ENCODE peak calls at places on chromosomes 16 and 17, in seven cellular contexts. One of them, this sample, is unnamed.

GRCh38 chr16:48409839-48410610 is 24.8 kb upstream of the SIAH1 start:
- DNase-seq in stomach: peak; percentile 53
- DNase-seq in adrenal gland: peak; percentile 80
- DNase-seq in left cardiac atrium: peak; percentile 43
- DNase-seq in memory B cell: no peak
- DNase-seq in adipocyte: peak; percentile 83
- DNase-seq in NCI-H1105: no peak
- DNase-seq in this sample: no peak

GRCh38 chr17:350706-351435 is 1.7 kb downstream of the RPH3AL start:
- DNase-seq in adrenal gland: peak; percentile 90
- DNase-seq in NCI-H1105: no peak
- DNase-seq in stomach: peak; percentile 76
- DNase-seq in adipocyte: no peak
- DNase-seq in left cardiac atrium: peak; percentile 90
- DNase-seq in memory B cell: no peak
- DNase-seq in this sample: no peak

GRCh38 chr17:51000835-51001638 is 119.6 kb downstream of the SPAG9 start:
- DNase-seq in memory B cell: peak; percentile 60
- DNase-seq in NCI-H1105: peak; percentile 19
- DNase-seq in stomach: no peak
- DNase-seq in adrenal gland: no peak
- DNase-seq in left cardiac atrium: no peak
- DNase-seq in adipocyte: peak; percentile 90
- DNase-seq in this sample: no peak

GRCh38 chr17:43694081-43694870 is 32.6 kb upstream of the MEOX1 start:
- DNase-seq in stomach: peak; percentile 79
- DNase-seq in memory B cell: peak; percentile 68
- DNase-seq in NCI-H1105: peak; percentile 62
- DNase-seq in adipocyte: peak; percentile 89
- DNase-seq in adrenal gland: peak; percentile 83
- DNase-seq in left cardiac atrium: peak; percentile 73
- DNase-seq in this sample: peak; percentile 51

GRCh38 chr16:67504190-67505021 is 21.1 kb upstream of the AGRP start:
- DNase-seq in stomach: no peak
- DNase-seq in NCI-H1105: no peak
- DNase-seq in left cardiac atrium: peak; percentile 64
- DNase-seq in adrenal gland: peak; percentile 52
- DNase-seq in adipocyte: no peak
- DNase-seq in memory B cell: no peak
- DNase-seq in this sample: peak; percentile 37

GRCh38 chr17:5120036-5120435 is 4.2 kb downstream of the USP6 start:
- DNase-seq in stomach: no peak
- DNase-seq in adipocyte: no peak
- DNase-seq in left cardiac atrium: no peak
- DNase-seq in memory B cell: no peak
- DNase-seq in NCI-H1105: no peak
- DNase-seq in adrenal gland: no peak
- DNase-seq in this sample: no peak

GRCh38 chr17:6654816-6655731 is 3.5 kb downstream of the C17orf100 start:
- DNase-seq in adrenal gland: no peak
- DNase-seq in NCI-H1105: peak; percentile 76
- DNase-seq in stomach: peak; percentile 52
- DNase-seq in memory B cell: no peak
- DNase-seq in adipocyte: peak; percentile 42
- DNase-seq in left cardiac atrium: no peak
- DNase-seq in this sample: no peak

GRCh38 chr16:112153-112840 is 26.2 kb downstream of the NPRL3 start:
- DNase-seq in NCI-H1105: no peak
- DNase-seq in adrenal gland: no peak
- DNase-seq in memory B cell: no peak
- DNase-seq in stomach: no peak
- DNase-seq in adipocyte: no peak
- DNase-seq in left cardiac atrium: no peak
- DNase-seq in this sample: no peak

GRCh38 chr16:85176541-85177447 is 64.5 kb upstream of the CIBAR2 start:
- DNase-seq in stomach: no peak
- DNase-seq in left cardiac atrium: no peak
- DNase-seq in adrenal gland: no peak
- DNase-seq in memory B cell: no peak
- DNase-seq in adipocyte: no peak
- DNase-seq in NCI-H1105: no peak
- DNase-seq in this sample: no peak

GRCh38 chr16:51465026-51465425 is 314.0 kb upstream of the SALL1 start:
- DNase-seq in NCI-H1105: no peak
- DNase-seq in memory B cell: no peak
- DNase-seq in stomach: no peak
- DNase-seq in adrenal gland: no peak
- DNase-seq in adipocyte: peak; percentile 63
- DNase-seq in left cardiac atrium: no peak
- DNase-seq in this sample: no peak

GRCh38 chr17:8153550-8153956 is 1.3 kb upstream of the PER1 start:
- DNase-seq in adrenal gland: peak; percentile 89
- DNase-seq in adipocyte: peak; percentile 91
- DNase-seq in left cardiac atrium: peak; percentile 89
- DNase-seq in stomach: peak; percentile 73
- DNase-seq in memory B cell: no peak
- DNase-seq in NCI-H1105: no peak
- DNase-seq in this sample: no peak

GRCh38 chr17:8859804-8860430 is 7.6 kb downstream of the PIK3R6 start:
- DNase-seq in adrenal gland: no peak
- DNase-seq in memory B cell: no peak
- DNase-seq in left cardiac atrium: no peak
- DNase-seq in adipocyte: no peak
- DNase-seq in stomach: no peak
- DNase-seq in NCI-H1105: no peak
- DNase-seq in this sample: no peak

GRCh38 chr17:68437979-68438877 is 19.1 kb downstream of the WIPI1 start:
- DNase-seq in NCI-H1105: no peak
- DNase-seq in memory B cell: no peak
- DNase-seq in adrenal gland: peak; percentile 64
- DNase-seq in left cardiac atrium: peak; percentile 58
- DNase-seq in adipocyte: no peak
- DNase-seq in stomach: peak; percentile 72
- DNase-seq in this sample: no peak

GRCh38 chr17:56762988-56763387 is 70.7 kb downstream of the C17orf67 start:
- DNase-seq in adipocyte: no peak
- DNase-seq in NCI-H1105: no peak
- DNase-seq in left cardiac atrium: no peak
- DNase-seq in memory B cell: no peak
- DNase-seq in stomach: no peak
- DNase-seq in adrenal gland: no peak
- DNase-seq in this sample: no peak

GRCh38 chr17:48012151-48012520 is 25.5 kb downstream of the COPZ2 start:
- DNase-seq in NCI-H1105: peak; percentile 87
- DNase-seq in left cardiac atrium: peak; percentile 49
- DNase-seq in stomach: peak; percentile 62
- DNase-seq in memory B cell: peak; percentile 70
- DNase-seq in adrenal gland: no peak
- DNase-seq in adipocyte: peak; percentile 58
- DNase-seq in this sample: peak; percentile 24

GRCh38 chr16:23634461-23635036 is 6.6 kb downstream of the PALB2 start:
- DNase-seq in adrenal gland: no peak
- DNase-seq in left cardiac atrium: no peak
- DNase-seq in memory B cell: no peak
- DNase-seq in adipocyte: no peak
- DNase-seq in stomach: no peak
- DNase-seq in NCI-H1105: no peak
- DNase-seq in this sample: no peak

GRCh38 chr17:28901866-28902818 is 737 bp downstream of the DHRS13 start:
- DNase-seq in NCI-H1105: peak; percentile 51
- DNase-seq in adrenal gland: peak; percentile 49
- DNase-seq in adipocyte: peak; percentile 69
- DNase-seq in left cardiac atrium: peak; percentile 58
- DNase-seq in stomach: peak; percentile 46
- DNase-seq in memory B cell: no peak
- DNase-seq in this sample: no peak

GRCh38 chr16:69293401-69293800 is 17.7 kb upstream of the VPS4A start:
- DNase-seq in adipocyte: no peak
- DNase-seq in NCI-H1105: no peak
- DNase-seq in stomach: no peak
- DNase-seq in memory B cell: no peak
- DNase-seq in adrenal gland: no peak
- DNase-seq in left cardiac atrium: no peak
- DNase-seq in this sample: no peak

GRCh38 chr17:7435676-7436555 is 681 bp downstream of the TMEM102 start:
- DNase-seq in stomach: peak; percentile 53
- DNase-seq in adrenal gland: peak; percentile 76
- DNase-seq in memory B cell: peak; percentile 59
- DNase-seq in left cardiac atrium: peak; percentile 47
- DNase-seq in adipocyte: peak; percentile 38
- DNase-seq in NCI-H1105: peak; percentile 76
- DNase-seq in this sample: peak; percentile 29

GRCh38 chr16:526181-527014 is 1.1 kb upstream of the CAPN15 start:
- DNase-seq in adrenal gland: peak; percentile 76
- DNase-seq in memory B cell: no peak
- DNase-seq in adipocyte: peak; percentile 76
- DNase-seq in NCI-H1105: no peak
- DNase-seq in left cardiac atrium: peak; percentile 75
- DNase-seq in stomach: peak; percentile 69
- DNase-seq in this sample: no peak

GRCh38 chr17:19274893-19275292 is 37.7 kb downstream of the EPN2 start:
- DNase-seq in memory B cell: no peak
- DNase-seq in NCI-H1105: no peak
- DNase-seq in adipocyte: no peak
- DNase-seq in adrenal gland: no peak
- DNase-seq in left cardiac atrium: no peak
- DNase-seq in stomach: no peak
- DNase-seq in this sample: peak; percentile 27

GRCh38 chr17:58329035-58329807 is 626 bp upstream of the TSPOAP1 start:
- DNase-seq in stomach: peak; percentile 37
- DNase-seq in adipocyte: no peak
- DNase-seq in left cardiac atrium: peak; percentile 48
- DNase-seq in memory B cell: peak; percentile 62
- DNase-seq in adrenal gland: no peak
- DNase-seq in NCI-H1105: no peak
- DNase-seq in this sample: peak; percentile 95

GRCh38 chr17:39244600-39245570 is 19.1 kb upstream of the STAC2 start:
- DNase-seq in NCI-H1105: peak; percentile 44
- DNase-seq in left cardiac atrium: peak; percentile 86
- DNase-seq in adrenal gland: peak; percentile 90
- DNase-seq in memory B cell: peak; percentile 78
- DNase-seq in stomach: peak; percentile 92
- DNase-seq in adipocyte: peak; percentile 93
- DNase-seq in this sample: peak; percentile 69

GRCh38 chr17:41421617-41422016 is 2.8 kb downstream of the KRT37 start:
- DNase-seq in adrenal gland: no peak
- DNase-seq in adipocyte: no peak
- DNase-seq in stomach: no peak
- DNase-seq in left cardiac atrium: no peak
- DNase-seq in NCI-H1105: no peak
- DNase-seq in memory B cell: no peak
- DNase-seq in this sample: no peak

GRCh38 chr17:42276359-42276608 is at the start of gene STAT5B:
- DNase-seq in adrenal gland: peak; percentile 60
- DNase-seq in left cardiac atrium: peak; percentile 79
- DNase-seq in NCI-H1105: peak; percentile 47
- DNase-seq in adipocyte: peak; percentile 88
- DNase-seq in stomach: peak; percentile 80
- DNase-seq in memory B cell: peak; percentile 72
- DNase-seq in this sample: peak; percentile 54

GRCh38 chr17:29693751-29694150 is 71.0 kb upstream of the CORO6 start:
- DNase-seq in left cardiac atrium: no peak
- DNase-seq in adrenal gland: no peak
- DNase-seq in adipocyte: no peak
- DNase-seq in memory B cell: no peak
- DNase-seq in stomach: no peak
- DNase-seq in NCI-H1105: no peak
- DNase-seq in this sample: no peak

GRCh38 chr16:83954577-83955016 is 1.6 kb downstream of the OSGIN1 start:
- DNase-seq in memory B cell: no peak
- DNase-seq in NCI-H1105: no peak
- DNase-seq in adrenal gland: peak; percentile 83
- DNase-seq in left cardiac atrium: peak; percentile 69
- DNase-seq in stomach: peak; percentile 56
- DNase-seq in adipocyte: peak; percentile 60
- DNase-seq in this sample: no peak

GRCh38 chr16:25838724-25839186 is 147.0 kb downstream of the HS3ST4 start:
- DNase-seq in adrenal gland: peak; percentile 17
- DNase-seq in NCI-H1105: peak; percentile 70
- DNase-seq in left cardiac atrium: no peak
- DNase-seq in adipocyte: peak; percentile 78
- DNase-seq in stomach: no peak
- DNase-seq in memory B cell: peak; percentile 28
- DNase-seq in this sample: no peak

GRCh38 chr17:48529191-48529979 is 1.4 kb downstream of the HOXB1 start:
- DNase-seq in adipocyte: no peak
- DNase-seq in memory B cell: no peak
- DNase-seq in NCI-H1105: no peak
- DNase-seq in stomach: no peak
- DNase-seq in adrenal gland: no peak
- DNase-seq in left cardiac atrium: no peak
- DNase-seq in this sample: no peak

GRCh38 chr17:29089601-29090044 is 46.7 kb downstream of the PIPOX start:
- DNase-seq in left cardiac atrium: no peak
- DNase-seq in memory B cell: no peak
- DNase-seq in NCI-H1105: no peak
- DNase-seq in adipocyte: no peak
- DNase-seq in stomach: no peak
- DNase-seq in adrenal gland: no peak
- DNase-seq in this sample: no peak

GRCh38 chr17:14672830-14673229 is 371.9 kb downstream of the HS3ST3B1 start:
- DNase-seq in NCI-H1105: no peak
- DNase-seq in left cardiac atrium: no peak
- DNase-seq in stomach: no peak
- DNase-seq in adipocyte: peak; percentile 69
- DNase-seq in adrenal gland: no peak
- DNase-seq in memory B cell: no peak
- DNase-seq in this sample: no peak

GRCh38 chr17:48871551-48872351 is 20.8 kb upstream of the ATP5MC1 start:
- DNase-seq in stomach: peak; percentile 79
- DNase-seq in adipocyte: no peak
- DNase-seq in NCI-H1105: no peak
- DNase-seq in left cardiac atrium: peak; percentile 55
- DNase-seq in adrenal gland: peak; percentile 48
- DNase-seq in memory B cell: no peak
- DNase-seq in this sample: no peak

GRCh38 chr17:82012482-82013295 is 10.0 kb downstream of the CENPX start:
- DNase-seq in stomach: no peak
- DNase-seq in left cardiac atrium: no peak
- DNase-seq in adipocyte: no peak
- DNase-seq in NCI-H1105: no peak
- DNase-seq in memory B cell: no peak
- DNase-seq in adrenal gland: no peak
- DNase-seq in this sample: no peak

GRCh38 chr17:67613961-67614360 is 103.8 kb upstream of the NOL11 start:
- DNase-seq in left cardiac atrium: no peak
- DNase-seq in memory B cell: no peak
- DNase-seq in adrenal gland: no peak
- DNase-seq in NCI-H1105: no peak
- DNase-seq in adipocyte: no peak
- DNase-seq in stomach: no peak
- DNase-seq in this sample: no peak

GRCh38 chr17:66508896-66509843 is 206.8 kb downstream of the PRKCA start:
- DNase-seq in stomach: peak; percentile 83
- DNase-seq in left cardiac atrium: peak; percentile 31
- DNase-seq in adrenal gland: peak; percentile 51
- DNase-seq in NCI-H1105: peak; percentile 77
- DNase-seq in memory B cell: no peak
- DNase-seq in adipocyte: peak; percentile 54
- DNase-seq in this sample: peak; percentile 75

GRCh38 chr17:4708436-4708835 is 2.0 kb upstream of the ARRB2 start:
- DNase-seq in adipocyte: no peak
- DNase-seq in NCI-H1105: peak; percentile 42
- DNase-seq in stomach: no peak
- DNase-seq in memory B cell: peak; percentile 55
- DNase-seq in adrenal gland: no peak
- DNase-seq in left cardiac atrium: peak; percentile 22
- DNase-seq in this sample: peak; percentile 54

GRCh38 chr16:87582966-87583325 is 19.4 kb upstream of the JPH3 start:
- DNase-seq in memory B cell: no peak
- DNase-seq in stomach: no peak
- DNase-seq in adrenal gland: no peak
- DNase-seq in left cardiac atrium: no peak
- DNase-seq in adipocyte: no peak
- DNase-seq in NCI-H1105: no peak
- DNase-seq in this sample: no peak

GRCh38 chr16:72832640-72833039 is 215.3 kb downstream of the ZFHX3 start:
- DNase-seq in NCI-H1105: peak; percentile 25
- DNase-seq in adrenal gland: peak; percentile 86
- DNase-seq in adipocyte: peak; percentile 91
- DNase-seq in memory B cell: peak; percentile 65
- DNase-seq in left cardiac atrium: peak; percentile 81
- DNase-seq in stomach: peak; percentile 86
- DNase-seq in this sample: peak; percentile 29

This sample was measured in T-helper 2 cell.